ENCODE peak calls at places on chromosomes 13 and 19, in four cellular contexts. K is lung, X is lower leg skin, P is tibial artery. Z is an unnamed sample.
A peak's percentile ranks its signal among the peaks of the same experiment; 100 is the strongest.

GRCh38 chr19:12789904-12790619 is 1.2 kb upstream of the JUNB start:
- DNase-seq in X (peak; percentile 94), K (peak; percentile 96), P (peak; percentile 97), Z (peak; percentile 99)

GRCh38 chr19:41691268-41691970 is 3.3 kb upstream of the CEACAM7 start:
- DNase-seq in X (no peak), P (no peak), K (no peak), Z (no peak)

GRCh38 chr19:35155441-35155840 is 906 bp downstream of the FXYD5 start:
- DNase-seq in K (no peak), P (no peak), X (no peak), Z (no peak)

GRCh38 chr19:10535613-10536012 is 8.1 kb upstream of the ATG4D start:
- DNase-seq in X (no peak), K (no peak), P (no peak), Z (no peak)

GRCh38 chr13:33230178-33230881 is 55.2 kb downstream of the STARD13 start:
- DNase-seq in X (no peak), K (no peak), P (no peak), Z (no peak)

GRCh38 chr19:51439021-51439465 is 19.2 kb downstream of the SIGLEC8 start:
- DNase-seq in X (no peak), P (no peak), K (no peak), Z (no peak)

GRCh38 chr13:66665991-66666390 is 564.1 kb downstream of the PCDH9 start:
- DNase-seq in P (no peak), X (no peak), K (no peak), Z (no peak)

GRCh38 chr19:54162241-54162805 is 2.8 kb upstream of the LENG1 start:
- DNase-seq in P (peak; percentile 77), X (peak; percentile 81), K (peak; percentile 84), Z (no peak)

GRCh38 chr19:5580116-5580515 is 12.4 kb upstream of the TINCR start:
- DNase-seq in K (no peak), X (no peak), P (no peak), Z (no peak)

GRCh38 chr13:37701972-37702371 is 103.4 kb upstream of the POSTN start:
- DNase-seq in X (peak; percentile 28), K (no peak), P (peak; percentile 59), Z (no peak)

GRCh38 chr19:32708457-32708856 is 11.1 kb upstream of the TDRD12 start:
- DNase-seq in X (no peak), P (no peak), K (no peak), Z (no peak)

GRCh38 chr19:27618006-27618405 is 1594.9 kb downstream of the UQCRFS1 start:
- DNase-seq in X (no peak), P (no peak), K (no peak), Z (no peak)

GRCh38 chr19:45772130-45772880 is 3.3 kb upstream of the SIX5 start:
- DNase-seq in X (no peak), P (no peak), K (no peak), Z (no peak)

DNA sequence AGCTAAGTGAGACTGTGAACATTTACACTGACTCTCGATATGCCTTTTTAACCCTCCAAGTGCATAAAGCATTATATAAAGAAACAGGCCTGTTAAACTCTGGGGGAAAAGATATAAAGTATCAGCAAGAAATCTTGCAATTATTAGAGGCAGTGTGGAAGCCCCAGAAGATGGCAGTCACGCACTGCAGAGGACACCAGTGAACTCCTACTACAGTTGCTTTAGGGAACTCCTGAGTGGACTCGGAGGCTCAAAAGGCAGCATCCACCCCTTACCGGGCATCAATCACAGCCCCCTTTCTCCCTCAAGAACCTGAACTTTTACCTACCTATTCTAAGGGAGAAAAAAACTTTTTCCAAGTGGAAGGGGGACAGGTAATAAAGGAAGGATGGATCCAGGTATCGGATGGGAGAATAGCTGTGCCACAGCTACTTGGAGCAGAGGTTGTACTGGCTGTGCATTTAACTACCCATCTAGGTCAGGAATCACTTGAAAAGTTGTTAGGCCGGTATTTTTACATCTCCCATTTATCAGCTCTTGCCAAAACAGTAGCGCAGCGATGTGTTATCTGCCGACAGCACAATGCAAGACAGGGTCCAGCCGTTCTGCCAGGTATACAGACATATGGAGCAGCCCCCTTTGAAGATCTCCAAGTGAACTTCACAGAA is 80.1 kb downstream of the ZNF486 start:
- DNase-seq in K (peak; percentile 53), P (no peak), X (no peak), Z (no peak)
- TF ChIP-seq CTCF in K (no peak), P (peak; percentile 17), X (no peak), Z (peak; percentile 49)

DNA sequence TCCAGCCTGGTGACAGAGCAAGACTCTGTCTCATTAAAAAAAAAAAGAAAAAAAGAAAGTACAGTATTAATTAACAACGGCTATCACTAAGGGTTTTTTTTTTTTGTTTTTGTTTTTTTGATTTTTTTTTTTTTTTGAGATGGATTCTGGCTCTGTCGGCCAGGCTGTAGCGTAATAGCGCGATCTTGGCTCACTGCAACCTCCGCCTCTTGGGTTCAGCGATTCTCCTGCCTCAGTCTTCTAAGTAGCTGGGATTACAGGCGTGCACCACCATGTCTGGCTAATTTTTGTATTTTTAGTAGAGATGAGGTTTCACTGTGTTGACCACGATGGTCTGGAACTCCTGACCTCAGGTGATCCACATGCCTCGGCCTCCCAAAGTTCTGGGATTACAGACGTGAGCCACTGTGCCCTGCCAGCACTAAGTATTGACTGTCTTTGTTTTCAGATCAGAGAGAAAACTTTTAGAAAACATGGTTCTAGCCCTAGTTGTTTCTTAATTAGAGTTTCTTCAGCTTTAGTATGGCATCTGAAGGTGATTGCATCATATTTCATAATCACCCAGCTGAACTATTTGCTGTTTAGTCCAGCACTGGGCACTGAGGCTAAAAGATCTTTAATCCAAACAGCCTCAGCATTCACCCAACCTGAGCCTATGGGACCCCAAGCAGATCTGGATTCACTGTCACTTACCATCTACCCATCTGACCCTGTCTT is 2.7 kb upstream of the GATAD2A start:
- DNase-seq in K (no peak), X (no peak), P (no peak), Z (no peak)
- TF ChIP-seq CTCF in K (no peak), X (no peak), P (no peak), Z (no peak)

DNA sequence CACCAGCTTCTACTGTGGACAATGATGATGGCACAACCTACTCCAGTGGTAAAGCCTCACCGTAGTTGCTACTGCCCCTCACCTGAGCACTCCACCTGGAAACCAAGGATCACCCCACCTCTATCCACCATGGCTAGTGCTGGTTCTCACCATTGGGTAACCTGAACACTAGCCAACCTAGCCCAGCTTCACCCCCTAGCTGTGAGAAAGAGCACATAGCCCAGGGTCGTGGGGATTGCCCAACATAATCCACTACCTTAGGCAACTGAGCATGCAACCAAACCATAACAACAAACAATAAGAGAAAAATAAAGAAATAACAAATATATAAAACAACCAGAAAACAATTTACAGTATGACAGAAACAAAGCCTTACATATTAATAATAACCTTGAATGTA is 560.1 kb downstream of the DIAPH3 start:
- DNase-seq in X (no peak), P (no peak), K (no peak), Z (no peak)
- TF ChIP-seq CTCF in X (no peak), P (no peak), K (no peak), Z (no peak)

DNA sequence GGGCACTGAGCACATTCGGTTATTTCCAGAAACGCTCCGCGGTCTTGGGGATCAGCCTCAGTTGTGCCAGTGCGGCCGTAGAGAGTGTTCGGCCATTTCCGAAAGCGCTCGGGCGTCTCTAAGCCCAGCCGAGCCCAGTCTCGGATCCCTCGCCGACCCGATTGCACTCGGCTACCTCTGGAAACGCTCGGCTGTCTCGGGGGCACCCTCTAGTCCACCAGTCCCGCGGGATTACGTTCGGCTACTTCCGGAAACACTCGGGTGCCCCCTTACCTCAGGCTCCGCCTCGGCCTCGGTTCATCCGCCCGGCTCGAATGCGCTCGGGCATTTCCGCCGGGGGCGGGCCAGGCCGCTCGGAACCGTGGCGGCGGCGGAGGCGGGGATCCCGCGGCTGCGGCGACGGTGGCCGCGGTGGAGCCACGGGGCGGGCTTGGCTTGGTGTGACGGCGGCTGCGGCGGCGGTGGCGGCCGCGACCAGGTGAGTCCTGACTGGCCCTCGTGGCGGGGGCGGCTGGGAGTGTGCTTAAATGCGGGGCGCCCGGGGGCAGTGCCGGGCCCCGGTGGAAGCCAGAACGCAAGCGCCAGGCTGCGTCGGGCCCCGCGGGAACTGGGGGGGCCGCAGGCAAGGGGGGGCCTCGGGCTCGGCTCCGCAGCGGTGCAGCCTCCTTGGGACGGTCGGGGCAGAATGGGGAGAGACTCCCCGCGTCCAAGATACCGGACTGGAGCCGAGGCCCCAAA is at the start of gene PIK3R2:
- DNase-seq in K (peak; percentile 100), P (peak; percentile 100), X (peak; percentile 100), Z (peak; percentile 100)
- TF ChIP-seq CTCF in K (no peak), P (no peak), X (no peak), Z (no peak)

GRCh38 chr19:39038098-39038497 is 5.7 kb upstream of the FBXO27 start:
- DNase-seq in P (no peak), X (peak; percentile 33), K (peak; percentile 39), Z (no peak)
- TF ChIP-seq CTCF in P (no peak), X (no peak), K (no peak), Z (peak; percentile 26)

DNA sequence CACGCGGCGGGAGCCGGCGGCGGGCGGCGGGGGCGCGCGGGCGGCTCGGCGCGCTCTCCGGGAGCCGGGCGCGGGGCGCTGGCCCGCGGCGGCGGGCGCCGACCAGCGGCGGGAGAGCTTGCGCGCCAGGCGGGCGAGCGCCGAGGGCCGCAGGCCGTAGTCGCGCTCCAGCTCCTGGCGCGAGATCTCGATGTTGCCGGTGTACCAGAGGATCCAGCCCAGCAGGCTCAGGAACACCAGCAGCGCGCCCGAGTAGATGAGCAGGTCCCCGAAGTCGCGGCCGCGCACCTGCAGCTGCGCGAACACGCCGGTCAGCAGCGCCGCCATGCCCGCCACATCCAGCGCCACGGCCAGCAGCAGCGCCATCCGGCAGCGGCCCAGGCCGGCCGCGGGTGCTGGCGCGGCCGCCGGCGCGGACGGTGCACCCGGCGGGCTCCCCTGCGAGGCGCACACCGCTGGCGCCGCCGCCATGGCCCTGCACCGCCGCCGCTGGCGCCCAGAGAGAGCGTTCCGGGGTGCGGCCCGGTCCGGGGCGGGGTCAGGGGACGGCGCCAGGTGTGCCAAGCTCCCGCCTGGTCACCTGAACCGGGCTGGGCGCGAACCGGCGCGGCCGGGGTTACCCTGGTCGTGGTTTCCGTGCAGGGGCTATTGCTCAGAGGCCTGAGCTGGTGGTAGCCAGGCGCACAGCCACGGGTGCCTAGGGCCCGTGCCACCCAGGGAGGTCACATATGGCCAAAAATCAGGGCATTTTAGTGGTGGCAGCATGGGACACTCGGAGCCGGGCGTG is at the start of gene TMEM238:
- DNase-seq in K (peak; percentile 56), P (no peak), X (no peak), Z (no peak)
- TF ChIP-seq CTCF in K (no peak), P (peak; percentile 17), X (no peak), Z (peak; percentile 40)

Z was measured in osteocyte.